ENCODE peak calls at places on chromosome 5, in eight cellular contexts. D is HFFc6, Z is D341Med, L is thyroid gland, F is EH, W is ovary, Q is ACHN, I is neuronal stem cell. P is an unnamed sample.

GRCh38 chr5:73095564-73096238 is 24.7 kb upstream of the TMEM171 start:
- DNase-seq in W (no peak), F (no peak), L (no peak), Q (no peak), I (no peak), D (no peak), Z (no peak), P (no peak)

GRCh38 chr5:32523625-32524024 is 61.7 kb upstream of the SUB1 start:
- DNase-seq in F (no peak), L (no peak), Z (no peak), I (no peak), D (no peak), Q (peak; percentile 14), W (no peak), P (no peak)

GRCh38 chr5:141821430-141821925 is 56.7 kb downstream of the PCDH1 start:
- DNase-seq in Z (peak; percentile 44), I (no peak), Q (peak; percentile 81), W (no peak), F (peak; percentile 95), L (no peak), D (peak; percentile 84), P (peak; percentile 79)

GRCh38 chr5:75885849-75886596 is 168.8 kb upstream of the POC5 start:
- DNase-seq in W (no peak), Z (peak; percentile 41), F (peak; percentile 15), L (peak; percentile 7), D (no peak), I (no peak), Q (peak; percentile 4), P (no peak)

GRCh38 chr5:111159845-111160244 is 64.3 kb upstream of the CAMK4 start:
- DNase-seq in L (no peak), Q (no peak), W (no peak), F (no peak), Z (no peak), D (no peak), I (no peak), P (no peak)

GRCh38 chr5:135486679-135487395 is 34.7 kb upstream of the TIFAB start:
- DNase-seq in W (no peak), D (no peak), Q (no peak), I (no peak), L (no peak), F (no peak), Z (no peak), P (no peak)

GRCh38 chr5:51544386-51544785 is 161.1 kb downstream of the ISL1 start:
- DNase-seq in D (no peak), Q (no peak), F (peak; percentile 7), Z (no peak), L (no peak), W (no peak), I (no peak), P (no peak)

GRCh38 chr5:102547659-102548058 is 48.9 kb upstream of the SLCO6A1 start:
- DNase-seq in I (no peak), Z (no peak), F (no peak), L (no peak), Q (no peak), D (no peak), W (no peak), P (no peak)

GRCh38 chr5:147427784-147428401 is 82.0 kb downstream of the DPYSL3 start:
- DNase-seq in L (no peak), Z (no peak), Q (no peak), I (no peak), F (peak; percentile 27), W (no peak), D (no peak), P (no peak)

GRCh38 chr5:77973253-77973609 is 197.1 kb upstream of the TBCA start:
- DNase-seq in Q (no peak), D (no peak), I (no peak), W (no peak), L (no peak), Z (no peak), F (no peak), P (no peak)

GRCh38 chr5:72951850-72952468 is 3.9 kb upstream of the FCHO2 start:
- DNase-seq in L (peak; percentile 69), Z (no peak), I (no peak), D (peak; percentile 68), F (peak; percentile 83), Q (peak; percentile 75), W (no peak), P (peak; percentile 40)

GRCh38 chr5:113367586-113367985 is 67.2 kb downstream of the TSSK1B start:
- DNase-seq in L (no peak), I (no peak), W (no peak), Z (no peak), F (no peak), D (no peak), Q (no peak), P (no peak)

P was measured in amniotic stem cell.